ENCODE peak calls at places on chromosome 9, in seven cellular contexts. P is heart right ventricle; K is gastrocnemius medialis; S is CD8-positive, alpha-beta memory T cell; T is adipocyte; X is colonic mucosa; E is IMR-90. R is an unnamed sample.

GRCh38 chr9:70156729-70157128 is 102.0 kb upstream of the SMC5 start:
- DNase-seq in P (no peak), K (no peak), S (no peak), T (no peak), X (no peak), E (peak; percentile 73), R (no peak)

GRCh38 chr9:8895498-8896224 is 1096.1 kb upstream of the DMAC1 start:
- DNase-seq in P (peak; percentile 9), K (no peak), S (no peak), T (peak; percentile 14), X (no peak), E (peak; percentile 16), R (no peak)

GRCh38 chr9:73034962-73035361 is 82.1 kb upstream of the ALDH1A1 start:
- DNase-seq in P (no peak), K (no peak), S (no peak), T (peak; percentile 39), X (no peak), E (no peak), R (no peak)

GRCh38 chr9:96482471-96482870 is 32.5 kb downstream of the HABP4 start:
- DNase-seq in P (no peak), K (no peak), S (no peak), T (peak; percentile 23), X (no peak), E (no peak), R (no peak)

GRCh38 chr9:89592963-89593775 is 11.6 kb upstream of the GADD45G start:
- DNase-seq in P (no peak), K (no peak), S (no peak), T (peak; percentile 54), X (no peak), E (peak; percentile 57), R (no peak)

GRCh38 chr9:134026981-134027380 is 1.7 kb downstream of the BRD3OS start:
- DNase-seq in P (no peak), K (no peak), S (no peak), T (no peak), X (no peak), E (no peak), R (no peak)

GRCh38 chr9:127545196-127546124 is 66.6 kb upstream of the STXBP1 start:
- DNase-seq in P (peak; percentile 16), K (no peak), S (no peak), T (no peak), X (peak; percentile 87), E (peak; percentile 56), R (no peak)

GRCh38 chr9:110443146-110443877 is 105.6 kb upstream of the TXNDC8 start:
- DNase-seq in P (no peak), K (no peak), S (no peak), T (peak; percentile 88), X (no peak), E (peak; percentile 84), R (no peak)

GRCh38 chr9:39108145-39108544 is 179.8 kb downstream of the CNTNAP3 start:
- DNase-seq in P (no peak), K (no peak), S (no peak), T (no peak), X (no peak), E (no peak), R (no peak)

GRCh38 chr9:129252937-129253819 is 75.1 kb upstream of the IER5L start:
- DNase-seq in P (peak; percentile 40), K (no peak), S (no peak), T (no peak), X (no peak), E (no peak), R (peak; percentile 33)

GRCh38 chr9:117403848-117404247 is 11.0 kb downstream of the ASTN2 start:
- DNase-seq in P (no peak), K (no peak), S (no peak), T (no peak), X (no peak), E (no peak), R (no peak)

GRCh38 chr9:24502548-24502947 is 43.1 kb downstream of the IZUMO3 start:
- DNase-seq in P (no peak), K (no peak), S (no peak), T (no peak), X (no peak), E (no peak), R (no peak)

GRCh38 chr9:1231998-1232919 is 182.1 kb downstream of the DMRT2 start:
- DNase-seq in P (peak; percentile 15), K (peak; percentile 30), S (no peak), T (peak; percentile 48), X (peak; percentile 68), E (peak; percentile 60), R (peak; percentile 76)

GRCh38 chr9:112012026-112012902 is 115.7 kb downstream of the UGCG start:
- DNase-seq in P (peak; percentile 22), K (peak; percentile 62), S (no peak), T (peak; percentile 87), X (peak; percentile 73), E (peak; percentile 95), R (peak; percentile 64)

GRCh38 chr9:88817628-88818027 is 173.6 kb upstream of the S1PR3 start:
- DNase-seq in P (no peak), K (no peak), S (no peak), T (no peak), X (no peak), E (no peak), R (no peak)

GRCh38 chr9:91954841-91955471 is 4.9 kb upstream of the ROR2 start:
- DNase-seq in P (no peak), K (no peak), S (no peak), T (peak; percentile 83), X (peak; percentile 77), E (peak; percentile 91), R (no peak)
- H3K4me3 ChIP-seq in P (no peak overlapping the region), K (no peak overlapping the region), S (no peak overlapping the region), T (peak overlapping the region; percentile 62), X (no peak overlapping the region), E (peak overlapping the region; percentile 32), R (no peak overlapping the region)

DNA sequence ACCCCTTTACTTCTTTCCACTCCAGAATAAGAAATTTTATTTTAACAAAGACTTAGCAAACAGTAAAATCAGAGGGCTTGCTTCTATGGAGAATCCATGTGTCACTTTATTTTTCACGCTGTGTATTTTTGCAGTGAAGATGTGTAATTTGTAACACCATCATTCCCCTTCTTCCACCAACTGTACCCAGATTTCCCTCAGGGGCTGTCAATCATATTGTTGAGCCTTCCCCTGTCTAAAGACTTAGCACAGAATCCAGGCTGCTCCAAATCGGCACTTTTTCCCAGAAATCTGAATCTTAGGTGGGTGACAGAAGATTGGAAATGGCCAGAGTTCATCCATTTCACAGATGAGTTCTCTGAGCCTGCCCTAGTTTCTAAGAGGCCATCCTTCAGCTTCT is 115.9 kb downstream of the GNAQ start:
- DNase-seq in P (no peak), K (no peak), S (no peak), T (no peak), X (no peak), E (no peak), R (no peak)
- H3K4me1 ChIP-seq in P (peaks cover 38% of the 10 kb centered on the region), K (peaks cover 2% of the 10 kb centered on the region), S (no peaks in the 10 kb centered on the region), T (peaks cover 22% of the 10 kb centered on the region), X (no peaks in the 10 kb centered on the region), E (no peaks in the 10 kb centered on the region), R (peaks cover 7% of the 10 kb centered on the region)

GRCh38 chr9:124530216-124530615 is 23.0 kb upstream of the NR5A1 start:
- DNase-seq in P (no peak), K (no peak), S (no peak), T (no peak), X (no peak), E (no peak), R (no peak)
- H3K36me3 ChIP-seq in P (no peaks in the 10 kb centered on the region), K (no peaks in the 10 kb centered on the region), S (no peaks in the 10 kb centered on the region), T (no peaks in the 10 kb centered on the region), X (no peaks in the 10 kb centered on the region), E (no peaks in the 10 kb centered on the region), R (no peaks in the 10 kb centered on the region)

GRCh38 chr9:102587231-102587630 is 407.9 kb upstream of the CYLC2 start:
- DNase-seq in P (no peak), K (no peak), S (no peak), T (no peak), X (no peak), E (no peak), R (no peak)
- H3K4me3 ChIP-seq in P (no peak overlapping the region), K (no peak overlapping the region), S (no peak overlapping the region), T (no peak overlapping the region), X (no peak overlapping the region), E (no peak overlapping the region), R (no peak overlapping the region)